ENCODE peak calls at places on chromosomes 5 and 9, in seven cellular contexts. One of them, this sample, is unnamed.

GRCh38 chr9:128718047-128718446 is 5.9 kb downstream of the ZDHHC12 start:
- DNase-seq in HFFc6: no peak
- DNase-seq in RWPE1: no peak
- DNase-seq in kidney: peak; percentile 39
- DNase-seq in fibroblast of mammary gland: no peak
- DNase-seq in NCI-H1436: no peak
- DNase-seq in Ammon's horn: no peak
- DNase-seq in this sample: no peak

GRCh38 chr9:470795-471194 is 256.1 kb downstream of the DOCK8 start:
- DNase-seq in HFFc6: no peak
- DNase-seq in RWPE1: no peak
- DNase-seq in kidney: no peak
- DNase-seq in fibroblast of mammary gland: no peak
- DNase-seq in NCI-H1436: no peak
- DNase-seq in Ammon's horn: peak; percentile 9
- DNase-seq in this sample: peak; percentile 11

GRCh38 chr9:134606951-134607733 is 34.5 kb upstream of the COL5A1 start:
- DNase-seq in HFFc6: no peak
- DNase-seq in RWPE1: no peak
- DNase-seq in kidney: no peak
- DNase-seq in fibroblast of mammary gland: peak; percentile 31
- DNase-seq in NCI-H1436: no peak
- DNase-seq in Ammon's horn: no peak
- DNase-seq in this sample: no peak

GRCh38 chr5:125525356-125525755 is 778.9 kb upstream of the ZNF608 start:
- DNase-seq in HFFc6: no peak
- DNase-seq in RWPE1: no peak
- DNase-seq in kidney: no peak
- DNase-seq in fibroblast of mammary gland: peak; percentile 7
- DNase-seq in NCI-H1436: no peak
- DNase-seq in Ammon's horn: no peak
- DNase-seq in this sample: no peak

GRCh38 chr5:111159845-111160244 is 64.3 kb upstream of the CAMK4 start:
- DNase-seq in HFFc6: no peak
- DNase-seq in RWPE1: no peak
- DNase-seq in kidney: no peak
- DNase-seq in fibroblast of mammary gland: no peak
- DNase-seq in NCI-H1436: no peak
- DNase-seq in Ammon's horn: no peak
- DNase-seq in this sample: no peak

GRCh38 chr5:146311278-146311677 is 27.4 kb upstream of the POU4F3 start:
- DNase-seq in HFFc6: no peak
- DNase-seq in RWPE1: no peak
- DNase-seq in kidney: no peak
- DNase-seq in fibroblast of mammary gland: no peak
- DNase-seq in NCI-H1436: no peak
- DNase-seq in Ammon's horn: no peak
- DNase-seq in this sample: no peak

GRCh38 chr5:168819004-168819626 is 239.9 kb upstream of the PANK3 start:
- DNase-seq in HFFc6: no peak
- DNase-seq in RWPE1: no peak
- DNase-seq in kidney: no peak
- DNase-seq in fibroblast of mammary gland: no peak
- DNase-seq in NCI-H1436: no peak
- DNase-seq in Ammon's horn: no peak
- DNase-seq in this sample: no peak

GRCh38 chr5:38257236-38258036 is 923 bp upstream of the EGFLAM start:
- DNase-seq in HFFc6: no peak
- DNase-seq in RWPE1: no peak
- DNase-seq in kidney: no peak
- DNase-seq in fibroblast of mammary gland: no peak
- DNase-seq in NCI-H1436: no peak
- DNase-seq in Ammon's horn: no peak
- DNase-seq in this sample: no peak

GRCh38 chr9:89961616-89962341 is 357.0 kb downstream of the GADD45G start:
- DNase-seq in HFFc6: no peak
- DNase-seq in RWPE1: no peak
- DNase-seq in kidney: no peak
- DNase-seq in fibroblast of mammary gland: peak; percentile 39
- DNase-seq in NCI-H1436: no peak
- DNase-seq in Ammon's horn: no peak
- DNase-seq in this sample: no peak

GRCh38 chr9:136010615-136011341 is 49.6 kb upstream of the UBAC1 start:
- DNase-seq in HFFc6: no peak
- DNase-seq in RWPE1: no peak
- DNase-seq in kidney: peak; percentile 86
- DNase-seq in fibroblast of mammary gland: no peak
- DNase-seq in NCI-H1436: no peak
- DNase-seq in Ammon's horn: no peak
- DNase-seq in this sample: no peak

GRCh38 chr9:77170991-77171699 is 6.2 kb upstream of the VPS13A start:
- DNase-seq in HFFc6: no peak
- DNase-seq in RWPE1: no peak
- DNase-seq in kidney: no peak
- DNase-seq in fibroblast of mammary gland: no peak
- DNase-seq in NCI-H1436: no peak
- DNase-seq in Ammon's horn: no peak
- DNase-seq in this sample: peak; percentile 36

GRCh38 chr5:83492331-83492730 is 20.8 kb downstream of the VCAN start:
- DNase-seq in HFFc6: peak; percentile 5
- DNase-seq in RWPE1: no peak
- DNase-seq in kidney: no peak
- DNase-seq in fibroblast of mammary gland: no peak
- DNase-seq in NCI-H1436: no peak
- DNase-seq in Ammon's horn: no peak
- DNase-seq in this sample: peak; percentile 90

GRCh38 chr9:106622148-106622547 is 240.8 kb upstream of the ZNF462 start:
- DNase-seq in HFFc6: no peak
- DNase-seq in RWPE1: no peak
- DNase-seq in kidney: no peak
- DNase-seq in fibroblast of mammary gland: no peak
- DNase-seq in NCI-H1436: peak; percentile 50
- DNase-seq in Ammon's horn: no peak
- DNase-seq in this sample: no peak

GRCh38 chr9:77277719-77278118 is 100.4 kb downstream of the VPS13A start:
- DNase-seq in HFFc6: no peak
- DNase-seq in RWPE1: no peak
- DNase-seq in kidney: no peak
- DNase-seq in fibroblast of mammary gland: no peak
- DNase-seq in NCI-H1436: no peak
- DNase-seq in Ammon's horn: no peak
- DNase-seq in this sample: no peak

GRCh38 chr5:82717734-82718133 is 359.5 kb downstream of the TMEM167A start:
- DNase-seq in HFFc6: no peak
- DNase-seq in RWPE1: no peak
- DNase-seq in kidney: no peak
- DNase-seq in fibroblast of mammary gland: no peak
- DNase-seq in NCI-H1436: no peak
- DNase-seq in Ammon's horn: no peak
- DNase-seq in this sample: no peak

GRCh38 chr9:76717611-76718010 is 46.6 kb upstream of the PCA3 start:
- DNase-seq in HFFc6: no peak
- DNase-seq in RWPE1: no peak
- DNase-seq in kidney: no peak
- DNase-seq in fibroblast of mammary gland: peak; percentile 65
- DNase-seq in NCI-H1436: no peak
- DNase-seq in Ammon's horn: peak; percentile 18
- DNase-seq in this sample: peak; percentile 87

GRCh38 chr9:108609227-108609894 is 246.4 kb downstream of the ACTL7B start:
- DNase-seq in HFFc6: no peak
- DNase-seq in RWPE1: peak; percentile 41
- DNase-seq in kidney: no peak
- DNase-seq in fibroblast of mammary gland: peak; percentile 50
- DNase-seq in NCI-H1436: no peak
- DNase-seq in Ammon's horn: no peak
- DNase-seq in this sample: no peak

GRCh38 chr5:113612060-113612496 is 98.6 kb downstream of the YTHDC2 start:
- DNase-seq in HFFc6: peak; percentile 25
- DNase-seq in RWPE1: peak; percentile 64
- DNase-seq in kidney: no peak
- DNase-seq in fibroblast of mammary gland: peak; percentile 47
- DNase-seq in NCI-H1436: peak; percentile 21
- DNase-seq in Ammon's horn: peak; percentile 52
- DNase-seq in this sample: peak; percentile 67

GRCh38 chr5:63128018-63128417 is 549.4 kb downstream of the LRRC70 start:
- DNase-seq in HFFc6: no peak
- DNase-seq in RWPE1: no peak
- DNase-seq in kidney: no peak
- DNase-seq in fibroblast of mammary gland: no peak
- DNase-seq in NCI-H1436: no peak
- DNase-seq in Ammon's horn: no peak
- DNase-seq in this sample: peak; percentile 52

GRCh38 chr9:76373173-76373771 is 21.0 kb downstream of the RFK start:
- DNase-seq in HFFc6: no peak
- DNase-seq in RWPE1: no peak
- DNase-seq in kidney: no peak
- DNase-seq in fibroblast of mammary gland: peak; percentile 91
- DNase-seq in NCI-H1436: no peak
- DNase-seq in Ammon's horn: no peak
- DNase-seq in this sample: peak; percentile 67

GRCh38 chr9:81671880-81672280 is 17.5 kb downstream of the TLE1 start:
- DNase-seq in HFFc6: no peak
- DNase-seq in RWPE1: no peak
- DNase-seq in kidney: peak; percentile 92
- DNase-seq in fibroblast of mammary gland: peak; percentile 68
- DNase-seq in NCI-H1436: no peak
- DNase-seq in Ammon's horn: peak; percentile 84
- DNase-seq in this sample: no peak